ENCODE peak calls at places on chromosomes 3 and 15, in six cellular contexts. S, M, K, F, O and H are unnamed samples.

GRCh38 chr3:123110953-123111615 is 44.3 kb downstream of the PDIA5 start:
- DNase-seq in S (no peak), M (no peak), K (no peak), F (no peak), O (no peak), H (no peak)

GRCh38 chr15:68151277-68151676 is 53.9 kb downstream of the CALML4 start:
- DNase-seq in S (peak; percentile 45), M (no peak), K (no peak), F (peak; percentile 58), O (no peak), H (peak; percentile 3)

GRCh38 chr15:81002004-81002253 is 1.2 kb downstream of the TLNRD1 start:
- DNase-seq in S (no peak), M (no peak), K (no peak), F (no peak), O (no peak), H (no peak)

GRCh38 chr3:156997351-156997750 is 162.6 kb downstream of the CCNL1 start:
- DNase-seq in S (peak; percentile 24), M (no peak), K (no peak), F (peak; percentile 28), O (no peak), H (peak; percentile 30)

GRCh38 chr3:77859131-77859530 is 819.2 kb downstream of the ROBO2 start:
- DNase-seq in S (no peak), M (no peak), K (no peak), F (no peak), O (no peak), H (no peak)

GRCh38 chr3:143119974-143120715 is 574 bp downstream of the CHST2 start:
- DNase-seq in S (peak; percentile 63), M (peak; percentile 31), K (no peak), F (peak; percentile 36), O (peak; percentile 36), H (peak; percentile 16)

GRCh38 chr15:74845208-74845568 is 2.2 kb upstream of the ULK3 start:
- DNase-seq in S (no peak), M (no peak), K (no peak), F (no peak), O (no peak), H (no peak)

GRCh38 chr3:29064085-29064484 is 216.8 kb upstream of the RBMS3 start:
- DNase-seq in S (peak; percentile 1), M (no peak), K (no peak), F (peak; percentile 82), O (no peak), H (peak; percentile 48)

GRCh38 chr3:39141211-39141995 is 12.0 kb downstream of the CSRNP1 start:
- DNase-seq in S (peak; percentile 63), M (peak; percentile 38), K (no peak), F (peak; percentile 53), O (no peak), H (no peak)

GRCh38 chr15:71186267-71186666 is 71.0 kb downstream of the THSD4 start:
- DNase-seq in S (no peak), M (no peak), K (no peak), F (no peak), O (no peak), H (no peak)

GRCh38 chr3:127035672-127036071 is 52.8 kb downstream of the PLXNA1 start:
- DNase-seq in S (peak; percentile 32), M (peak; percentile 1), K (no peak), F (peak; percentile 67), O (peak; percentile 32), H (peak; percentile 89)

GRCh38 chr3:30426319-30426993 is 179.9 kb upstream of the TGFBR2 start:
- DNase-seq in S (peak; percentile 83), M (no peak), K (no peak), F (peak; percentile 70), O (no peak), H (peak; percentile 82)

GRCh38 chr3:159265705-159266104 is 463.9 kb downstream of the MFSD1 start:
- DNase-seq in S (no peak), M (no peak), K (no peak), F (peak; percentile 21), O (no peak), H (no peak)

GRCh38 chr15:80739919-80740318 is 39.3 kb upstream of the CEMIP start:
- DNase-seq in S (no peak), M (no peak), K (no peak), F (no peak), O (no peak), H (no peak)

GRCh38 chr3:97763586-97764148 is 891 bp upstream of the ARL6 start:
- DNase-seq in S (no peak), M (no peak), K (no peak), F (no peak), O (no peak), H (no peak)

GRCh38 chr15:26806161-26806560 is 33.3 kb upstream of the GABRB3 start:
- DNase-seq in S (no peak), M (no peak), K (no peak), F (no peak), O (no peak), H (no peak)

GRCh38 chr3:149604125-149604851 is 53.5 kb downstream of the WWTR1 start:
- DNase-seq in S (no peak), M (no peak), K (no peak), F (peak; percentile 54), O (no peak), H (no peak)

GRCh38 chr3:177162742-177163141 is 34.5 kb downstream of the TBL1XR1 start:
- DNase-seq in S (no peak), M (no peak), K (no peak), F (no peak), O (no peak), H (no peak)

GRCh38 chr3:16199769-16200168 is 25.3 kb downstream of the GALNT15 start:
- DNase-seq in S (no peak), M (no peak), K (no peak), F (no peak), O (no peak), H (no peak)

GRCh38 chr3:193983846-193984245 is 152.1 kb upstream of the HES1 start:
- DNase-seq in S (no peak), M (no peak), K (no peak), F (no peak), O (no peak), H (no peak)

GRCh38 chr3:64188810-64189560 is 36.3 kb downstream of the PRICKLE2 start:
- DNase-seq in S (peak; percentile 84), M (peak; percentile 7), K (no peak), F (peak; percentile 94), O (peak; percentile 25), H (peak; percentile 69)

GRCh38 chr3:31659246-31659645 is 126.5 kb downstream of the STT3B start:
- DNase-seq in S (no peak), M (no peak), K (no peak), F (no peak), O (no peak), H (peak; percentile 76)

GRCh38 chr3:107198522-107199271 is 178.5 kb upstream of the CCDC54 start:
- DNase-seq in S (peak; percentile 59), M (no peak), K (no peak), F (peak; percentile 66), O (no peak), H (peak; percentile 85)

GRCh38 chr3:15711281-15711680 is 86.5 kb downstream of the ANKRD28 start:
- DNase-seq in S (no peak), M (no peak), K (no peak), F (no peak), O (no peak), H (no peak)

GRCh38 chr3:138377804-138378203 is 29.4 kb downstream of the MRAS start:
- DNase-seq in S (no peak), M (no peak), K (no peak), F (no peak), O (no peak), H (no peak)

GRCh38 chr3:142318331-142318730 is 92.9 kb upstream of the GK5 start:
- DNase-seq in S (peak; percentile 12), M (no peak), K (no peak), F (peak; percentile 72), O (no peak), H (no peak)

GRCh38 chr15:41423979-41424659 is 7.2 kb downstream of the RTF1 start:
- DNase-seq in S (no peak), M (no peak), K (no peak), F (no peak), O (no peak), H (no peak)